ENCODE peak calls at places on chromosomes 1 and 21, in six cellular contexts. K is EL, I is NCI-H526, O is ELR, X is ovary, C is thoracic aorta. G is an unnamed sample.
A peak's percentile ranks its signal among the peaks of the same experiment; 100 is the strongest.

GRCh38 chr1:100423832-100424337 is 71.6 kb downstream of the CDC14A start:
- DNase-seq in O (no peak), I (no peak), C (no peak), K (no peak), X (no peak), G (no peak)

GRCh38 chr1:116026626-116027025 is 50.3 kb downstream of the SLC22A15 start:
- DNase-seq in O (no peak), K (no peak), X (no peak), I (no peak), C (no peak), G (no peak)

GRCh38 chr1:151822404-151822803 is 9.2 kb downstream of the RORC start:
- DNase-seq in I (no peak), K (no peak), C (no peak), X (no peak), O (no peak), G (no peak)

GRCh38 chr1:241221319-241221718 is 135.7 kb downstream of the RGS7 start:
- DNase-seq in I (no peak), X (no peak), K (no peak), C (no peak), O (no peak), G (no peak)

GRCh38 chr1:39178541-39179431 is 25.7 kb upstream of the MACF1 start:
- DNase-seq in K (peak; percentile 93), X (no peak), C (no peak), O (peak; percentile 96), I (no peak), G (no peak)

GRCh38 chr1:40745180-40745579 is 38.4 kb upstream of the KCNQ4 start:
- DNase-seq in C (no peak), I (no peak), K (peak; percentile 57), X (no peak), O (no peak), G (no peak)

GRCh38 chr1:36304970-36305914 is 926 bp upstream of the SH3D21 start:
- DNase-seq in X (no peak), K (peak; percentile 14), O (no peak), C (no peak), I (no peak), G (no peak)

GRCh38 chr1:147480565-147480935 is 60.8 kb upstream of the BCL9 start:
- DNase-seq in O (no peak), I (no peak), X (no peak), K (no peak), C (no peak), G (no peak)

GRCh38 chr1:54486864-54487263 is 61.2 kb upstream of the ACOT11 start:
- DNase-seq in C (no peak), I (no peak), X (peak; percentile 35), K (no peak), O (no peak), G (no peak)

GRCh38 chr1:184986250-184986649 is 11.9 kb upstream of the NIBAN1 start:
- DNase-seq in O (peak; percentile 44), K (peak; percentile 14), I (peak; percentile 92), X (no peak), C (no peak), G (no peak)

GRCh38 chr1:226937940-226938725 is 2.0 kb upstream of the COQ8A start:
- DNase-seq in K (no peak), C (no peak), O (no peak), I (no peak), X (no peak), G (no peak)

GRCh38 chr1:32413507-32414185 is 19.4 kb upstream of the BSDC1 start:
- DNase-seq in X (no peak), K (peak; percentile 73), O (peak; percentile 85), I (peak; percentile 87), C (peak; percentile 36), G (no peak)

GRCh38 chr1:32818804-32819541 is 1.5 kb downstream of the S100PBP start:
- DNase-seq in C (no peak), I (no peak), O (peak; percentile 4), K (no peak), X (no peak), G (no peak)

GRCh38 chr1:176033879-176034278 is 173.2 kb downstream of the COP1 start:
- DNase-seq in I (no peak), C (no peak), X (no peak), K (peak; percentile 23), O (peak; percentile 58), G (no peak)

GRCh38 chr1:173666646-173667045 is 3.0 kb downstream of the ANKRD45 start:
- DNase-seq in X (no peak), K (peak; percentile 62), O (peak; percentile 79), I (no peak), C (no peak), G (no peak)

GRCh38 chr1:223137402-223138100 is 5.5 kb downstream of the TLR5 start:
- DNase-seq in K (peak; percentile 56), X (no peak), C (no peak), O (no peak), I (no peak), G (no peak)

GRCh38 chr1:59481915-59482505 is 185.1 kb downstream of the FGGY start:
- DNase-seq in O (peak; percentile 21), C (no peak), X (no peak), I (no peak), K (peak; percentile 23), G (no peak)

GRCh38 chr1:9410737-9411297 is 118.1 kb downstream of the SPSB1 start:
- DNase-seq in O (peak; percentile 46), C (no peak), K (peak; percentile 26), X (no peak), I (no peak), G (no peak)

GRCh38 chr1:172917972-172918371 is 132.8 kb downstream of the TNFSF18 start:
- DNase-seq in I (no peak), O (peak; percentile 99), C (no peak), K (peak; percentile 98), X (no peak), G (no peak)

GRCh38 chr1:11841245-11842153 is 6.1 kb downstream of the NPPA start:
- DNase-seq in K (no peak), O (no peak), X (no peak), I (no peak), C (no peak), G (peak; percentile 72)

GRCh38 chr1:155091071-155092051 is 12.7 kb downstream of the EFNA3 start:
- DNase-seq in C (no peak), I (peak; percentile 97), X (peak; percentile 86), K (peak; percentile 70), O (peak; percentile 77), G (peak; percentile 94)

GRCh38 chr21:39882186-39882882 is 15.1 kb downstream of the PCP4 start:
- DNase-seq in I (no peak), O (no peak), K (no peak), X (no peak), C (no peak), G (no peak)

GRCh38 chr1:71083271-71083670 is 2.4 kb upstream of the ZRANB2 start:
- DNase-seq in I (no peak), C (no peak), O (no peak), X (no peak), K (no peak), G (no peak)